ENCODE peak calls at places on chromosomes 2 and 18, in four cellular contexts. X is GM06990, Q is suprapubic skin, K is tibial artery. F is an unnamed sample.

GRCh38 chr2:29147963-29148362 is 32.7 kb downstream of the CLIP4 start:
- DNase-seq in X (no peak), Q (no peak), K (no peak), F (no peak)

GRCh38 chr18:49898421-49898820 is 85.1 kb upstream of the ACAA2 start:
- DNase-seq in X (no peak), Q (no peak), K (no peak), F (peak; percentile 61)

GRCh38 chr2:221309888-221310287 is 262.2 kb downstream of the EPHA4 start:
- DNase-seq in X (no peak), Q (no peak), K (no peak), F (no peak)

GRCh38 chr2:223865124-223865523 is 27.7 kb upstream of the AP1S3 start:
- DNase-seq in X (no peak), Q (no peak), K (no peak), F (no peak)

GRCh38 chr2:138215958-138216357 is 251.7 kb downstream of the HNMT start:
- DNase-seq in X (no peak), Q (no peak), K (no peak), F (no peak)

GRCh38 chr2:78260861-78261260 is 738.7 kb upstream of the LRRTM4 start:
- DNase-seq in X (no peak), Q (no peak), K (no peak), F (no peak)

GRCh38 chr2:149612122-149612521 is 24.5 kb upstream of the MMADHC start:
- DNase-seq in X (no peak), Q (no peak), K (no peak), F (no peak)

GRCh38 chr18:59540819-59541218 is 156.4 kb downstream of the CCBE1 start:
- DNase-seq in X (no peak), Q (no peak), K (no peak), F (no peak)

GRCh38 chr2:136765736-136766323 is 485 bp downstream of the THSD7B start:
- DNase-seq in X (peak; percentile 4), Q (no peak), K (no peak), F (peak; percentile 30)

GRCh38 chr2:136764397-136765255 is 719 bp upstream of the THSD7B start:
- DNase-seq in X (peak; percentile 3), Q (no peak), K (no peak), F (peak; percentile 32)

GRCh38 chr2:136767030-136767429 is 1.7 kb downstream of the THSD7B start:
- DNase-seq in X (no peak), Q (no peak), K (no peak), F (no peak)

GRCh38 chr2:136765256-136765735 is at the start of gene THSD7B:
- DNase-seq in X (peak; percentile 8), Q (no peak), K (no peak), F (no peak)

DNA sequence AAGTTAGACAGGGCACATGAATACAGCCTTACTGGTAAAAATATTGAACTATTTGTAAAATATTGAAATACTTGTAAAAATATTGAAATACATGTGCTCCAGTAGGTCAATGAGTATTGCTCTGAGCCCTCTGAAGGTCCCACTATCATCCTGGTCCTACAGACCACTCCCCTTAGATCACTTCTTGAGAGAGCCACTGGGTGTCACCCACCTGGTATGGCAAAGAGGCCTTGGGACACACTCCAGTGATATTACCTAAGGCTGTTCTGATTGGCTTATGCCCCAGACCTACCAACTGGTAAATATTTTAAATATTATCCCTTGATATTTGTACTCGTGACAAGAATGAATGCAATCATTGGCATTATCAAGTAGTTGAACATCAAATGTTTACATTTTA is 5.0 kb downstream of the THSD7B start:
- DNase-seq in X (no peak), Q (no peak), K (no peak), F (no peak)
- TF ChIP-seq CTCF in X (no peak), Q (no peak), K (no peak), F (no peak)

DNA sequence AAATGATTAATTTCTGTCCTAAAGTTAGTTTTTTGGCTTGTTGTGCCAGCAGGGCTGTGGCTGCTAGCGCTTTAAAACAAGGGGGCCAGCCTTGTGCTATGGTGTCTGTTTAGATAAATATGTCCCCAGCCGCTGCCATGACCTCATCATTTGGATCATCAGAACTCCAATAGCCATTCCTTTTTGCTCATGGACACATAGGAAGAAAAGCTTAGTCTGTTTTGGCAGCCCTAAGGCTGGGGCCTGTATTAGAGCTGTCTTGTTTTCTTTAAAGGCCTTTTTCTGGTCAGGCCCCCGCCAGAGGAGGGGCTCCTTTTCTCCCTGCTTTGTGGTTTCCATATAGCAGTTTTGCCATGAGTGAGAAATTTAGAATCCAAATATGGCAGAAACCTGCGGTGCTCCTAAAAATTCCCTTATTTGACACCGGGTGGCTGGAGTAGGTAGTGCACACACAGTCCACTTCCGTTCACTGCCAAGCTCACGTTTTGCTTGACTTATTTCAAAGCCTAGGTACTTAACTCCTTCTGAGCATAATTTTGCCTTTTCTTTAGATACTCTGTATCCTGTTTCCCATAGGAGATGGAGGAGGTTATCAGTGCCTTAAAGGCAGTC is 60.4 kb upstream of the SLC35G4 start:
- DNase-seq in X (no peak), Q (no peak), K (no peak), F (no peak)
- TF ChIP-seq CTCF in X (no peak), Q (no peak), K (no peak), F (no peak)

DNA sequence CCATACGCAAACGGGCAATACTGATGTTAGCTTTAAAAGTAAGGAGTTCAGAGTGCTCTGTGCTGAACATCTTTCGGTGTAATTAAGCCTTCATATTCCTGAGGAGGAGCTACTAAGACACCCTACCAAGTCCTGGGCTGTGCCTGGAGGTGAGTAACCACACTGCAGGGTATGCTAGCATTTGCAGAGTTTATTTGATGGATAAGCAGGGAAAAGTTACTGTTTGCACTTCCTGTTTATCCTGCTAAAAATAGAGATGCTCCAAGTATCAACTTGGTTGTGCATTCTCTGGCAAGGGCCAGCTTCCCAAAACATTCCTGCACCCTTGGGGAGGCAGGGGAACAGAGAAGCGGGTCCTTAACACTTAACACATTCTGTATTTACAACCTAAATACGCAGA is 49.8 kb downstream of the PARD6G start:
- DNase-seq in X (no peak), Q (no peak), K (no peak), F (no peak)
- TF ChIP-seq CTCF in X (no peak), Q (no peak), K (no peak), F (no peak)

GRCh38 chr18:79988079-79988924 is at the start of gene TXNL4A:
- DNase-seq in X (peak; percentile 94), Q (peak; percentile 90), K (peak; percentile 89), F (peak; percentile 92)
- TF ChIP-seq CTCF in X (peak; percentile 58), Q (no peak), K (peak; percentile 10), F (peak; percentile 46)

GRCh38 chr2:112147796-112148195 is 9.6 kb downstream of the FBLN7 start:
- DNase-seq in X (no peak), Q (peak; percentile 65), K (peak; percentile 31), F (no peak)
- TF ChIP-seq CTCF in X (no peak), Q (no peak), K (no peak), F (no peak)

GRCh38 chr2:121099329-121100318 is 185.4 kb downstream of the TFCP2L1 start:
- DNase-seq in X (no peak), Q (no peak), K (no peak), F (no peak)
- TF ChIP-seq CTCF in X (peak; percentile 58), Q (peak; percentile 33), K (no peak), F (no peak)

DNA sequence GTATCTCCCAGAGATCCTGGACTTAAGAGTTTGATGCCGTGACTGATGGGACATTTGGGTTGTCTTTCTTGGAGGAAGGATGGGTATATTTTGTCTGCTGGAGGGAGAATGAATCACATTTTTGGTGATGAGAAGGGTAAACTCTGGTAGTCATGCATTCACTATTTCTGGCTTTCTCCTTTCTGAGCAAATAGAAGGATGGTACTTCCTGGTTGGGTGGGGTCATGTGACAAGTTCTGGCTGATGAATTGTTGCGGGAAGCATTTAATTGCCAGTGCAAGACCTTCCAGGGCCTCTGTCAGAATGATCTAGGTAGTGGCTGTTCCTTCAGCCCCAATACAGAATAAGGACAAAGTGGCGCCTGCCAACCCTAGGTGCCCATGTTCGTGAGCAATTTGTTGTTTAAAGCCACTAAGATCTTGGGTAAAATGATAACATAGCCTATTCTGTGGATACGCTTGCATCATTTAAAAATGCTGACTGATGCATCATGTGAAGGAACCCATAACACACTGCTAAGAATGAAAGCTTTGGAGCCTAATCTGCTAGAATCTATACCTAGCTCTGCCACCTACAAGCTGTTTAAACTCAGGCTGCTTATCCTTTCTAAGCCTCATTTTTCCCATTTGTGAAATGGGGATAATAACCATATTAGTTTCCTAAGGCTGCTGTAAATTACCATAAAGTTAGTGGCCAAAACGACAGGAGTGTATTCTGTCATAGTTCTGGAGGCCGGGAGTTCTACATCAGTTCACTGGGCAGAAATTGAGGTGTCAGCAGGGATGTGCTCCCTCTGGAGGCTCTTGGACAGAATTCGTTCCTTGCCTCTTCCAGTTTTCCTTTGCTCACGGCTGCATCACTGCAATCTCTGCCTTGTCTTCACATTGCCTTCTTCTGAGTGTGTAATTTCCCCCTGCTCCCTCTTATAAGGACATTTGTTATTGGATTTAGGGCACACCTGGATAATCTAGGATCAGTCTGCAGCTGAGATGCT is 281.3 kb downstream of the AGPS start:
- DNase-seq in X (no peak), Q (no peak), K (no peak), F (no peak)
- TF ChIP-seq CTCF in X (peak; percentile 22), Q (no peak), K (no peak), F (no peak)

GRCh38 chr18:33205777-33206176 is 234.7 kb downstream of the CCDC178 start:
- DNase-seq in X (no peak), Q (no peak), K (no peak), F (no peak)

GRCh38 chr18:33195795-33196194 is 244.7 kb downstream of the CCDC178 start:
- DNase-seq in X (no peak), Q (no peak), K (no peak), F (no peak)

GRCh38 chr18:33201509-33201926 is 239.0 kb downstream of the CCDC178 start:
- DNase-seq in X (no peak), Q (no peak), K (no peak), F (no peak)
- TF ChIP-seq CTCF in X (peak; percentile 66), Q (no peak), K (no peak), F (no peak)

DNA sequence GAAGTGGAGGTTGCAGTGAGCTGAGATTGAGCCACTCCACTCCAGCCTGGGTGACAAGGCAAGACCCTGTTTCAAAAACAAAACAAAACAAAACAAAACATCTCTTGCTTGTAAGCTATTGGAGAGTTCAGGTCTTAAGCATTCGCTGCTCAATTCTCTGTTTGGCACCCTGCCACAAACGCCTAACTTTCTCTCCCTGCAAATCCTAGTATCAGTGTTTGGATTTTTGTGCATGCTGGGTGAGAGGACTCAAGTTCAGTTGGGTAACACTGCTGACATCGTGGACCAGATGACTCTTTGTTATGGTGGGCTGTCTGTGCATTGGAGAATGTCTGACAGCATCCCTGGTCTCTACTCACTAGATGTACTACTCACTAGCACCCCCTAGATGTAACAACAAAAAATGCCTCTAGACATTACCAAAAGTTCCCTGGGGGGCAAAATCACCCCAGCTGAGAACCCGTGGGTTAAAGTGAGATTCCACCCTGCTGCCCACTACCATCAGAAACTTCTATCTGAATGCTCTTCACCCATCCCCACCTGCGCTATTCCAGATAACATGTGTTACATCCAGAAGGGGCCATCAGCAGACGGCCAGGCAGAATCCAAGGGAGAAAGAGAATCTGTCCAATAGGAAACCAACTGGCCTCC is 50.9 kb downstream of the CACNB4 start:
- DNase-seq in X (no peak), Q (no peak), K (no peak), F (no peak)
- TF ChIP-seq CTCF in X (peak; percentile 51), Q (peak; percentile 16), K (no peak), F (peak; percentile 38)